ENCODE peak calls at places on chromosomes 5 and 9, in eight cellular contexts. T, H, R, X, G, O, U and Z are unnamed samples.

GRCh38 chr9:21856301-21857094 is 54.1 kb downstream of the MTAP start:
- DNase-seq in T (no peak), H (peak), R (no peak), X (no peak), G (no peak), O (no peak), U (no peak), Z (no peak)

GRCh38 chr5:41776435-41776834 is 93.8 kb downstream of the OXCT1 start:
- DNase-seq in T (no peak), H (peak), R (no peak), X (no peak), G (no peak), O (no peak), U (no peak), Z (no peak)

GRCh38 chr5:153896701-153897100 is 142.0 kb downstream of the FAM114A2 start:
- DNase-seq in T (peak), H (no peak), R (no peak), X (no peak), G (no peak), O (no peak), U (no peak), Z (no peak)

GRCh38 chr9:2837915-2838314 is 6.0 kb downstream of the PUM3 start:
- DNase-seq in T (no peak), H (peak), R (no peak), X (no peak), G (no peak), O (no peak), U (no peak), Z (no peak)

GRCh38 chr5:132073231-132074013 is at the start of gene CSF2:
- DNase-seq in T (no peak), H (peak), R (no peak), X (no peak), G (no peak), O (no peak), U (no peak), Z (peak)

GRCh38 chr5:129133553-129133952 is 39.0 kb downstream of the ISOC1 start:
- DNase-seq in T (no peak), H (no peak), R (no peak), X (no peak), G (no peak), O (no peak), U (no peak), Z (no peak)

GRCh38 chr9:20623748-20624124 is 1.4 kb upstream of the MLLT3 start:
- DNase-seq in T (no peak), H (no peak), R (no peak), X (no peak), G (no peak), O (no peak), U (no peak), Z (no peak)

GRCh38 chr5:56585466-56585865 is 229.9 kb upstream of the MAP3K1 start:
- DNase-seq in T (no peak), H (peak), R (no peak), X (no peak), G (no peak), O (no peak), U (no peak), Z (no peak)

GRCh38 chr9:108416321-108416720 is 439.5 kb downstream of the ACTL7B start:
- DNase-seq in T (no peak), H (no peak), R (no peak), X (no peak), G (no peak), O (no peak), U (no peak), Z (no peak)

GRCh38 chr9:35760651-35761050 is 6.6 kb upstream of the MSMP start:
- DNase-seq in T (no peak), H (peak), R (peak), X (no peak), G (no peak), O (no peak), U (no peak), Z (no peak)

GRCh38 chr9:100673249-100673648 is 95.4 kb downstream of the CAVIN4 start:
- DNase-seq in T (no peak), H (no peak), R (no peak), X (no peak), G (no peak), O (no peak), U (no peak), Z (no peak)

GRCh38 chr9:16001856-16002255 is 449.0 kb downstream of the CCDC171 start:
- DNase-seq in T (no peak), H (no peak), R (no peak), X (no peak), G (no peak), O (no peak), U (no peak), Z (no peak)

GRCh38 chr9:17025281-17025680 is 109.6 kb upstream of the CNTLN start:
- DNase-seq in T (no peak), H (no peak), R (no peak), X (no peak), G (no peak), O (no peak), U (no peak), Z (no peak)

DNA sequence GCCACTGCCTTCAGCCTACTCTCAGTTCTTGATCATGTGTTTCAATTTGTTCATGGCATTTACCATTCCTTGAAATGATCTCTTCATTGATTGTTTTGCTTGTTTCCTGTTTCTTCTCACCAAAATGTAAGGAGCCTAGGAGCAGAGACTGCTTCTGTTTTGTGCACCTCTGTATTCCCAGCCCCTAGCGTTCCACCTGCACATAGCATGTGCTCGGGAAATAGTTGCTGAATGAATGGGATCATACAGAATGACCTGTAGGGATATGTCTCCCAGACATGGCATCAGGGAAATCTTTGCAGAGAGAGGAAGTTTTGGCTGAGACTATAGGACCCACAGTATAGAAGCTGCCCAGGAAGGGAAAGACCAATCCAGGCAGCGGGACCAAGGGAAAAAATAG is 6.2 kb upstream of the CERCAM start:
- DNase-seq in T (no peak), H (no peak), R (no peak), X (no peak), G (no peak), O (no peak), U (no peak), Z (no peak)
- TF ChIP-seq CTCF in T (no peak), H (no peak), R (peak), X (no peak), G (peak), O (no peak), U (peak), Z (no peak)

DNA sequence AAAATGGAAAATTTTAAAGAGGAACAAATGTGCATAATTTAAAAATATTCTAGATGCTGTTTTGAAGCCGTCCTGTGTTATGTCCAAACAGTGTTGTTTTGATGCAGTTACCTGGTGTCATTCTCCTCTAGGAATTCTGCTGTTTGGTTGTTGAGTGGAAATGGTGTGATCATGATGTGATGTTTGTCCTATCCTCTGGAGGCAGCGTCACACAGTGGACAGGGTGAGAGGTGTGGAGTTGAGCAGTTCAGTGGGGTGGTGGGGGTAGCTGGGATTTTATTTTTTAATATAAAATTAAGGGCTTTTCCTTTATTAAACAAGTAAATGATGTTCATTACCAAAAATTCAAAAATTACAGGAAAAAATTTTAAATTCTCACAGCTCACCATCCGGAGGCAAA is 31.2 kb downstream of the PRDM6 start:
- DNase-seq in T (no peak), H (no peak), R (no peak), X (no peak), G (no peak), O (no peak), U (no peak), Z (no peak)
- TF ChIP-seq CTCF in T (no peak), H (no peak), R (peak), X (no peak), G (peak), O (no peak), U (peak), Z (no peak)

DNA sequence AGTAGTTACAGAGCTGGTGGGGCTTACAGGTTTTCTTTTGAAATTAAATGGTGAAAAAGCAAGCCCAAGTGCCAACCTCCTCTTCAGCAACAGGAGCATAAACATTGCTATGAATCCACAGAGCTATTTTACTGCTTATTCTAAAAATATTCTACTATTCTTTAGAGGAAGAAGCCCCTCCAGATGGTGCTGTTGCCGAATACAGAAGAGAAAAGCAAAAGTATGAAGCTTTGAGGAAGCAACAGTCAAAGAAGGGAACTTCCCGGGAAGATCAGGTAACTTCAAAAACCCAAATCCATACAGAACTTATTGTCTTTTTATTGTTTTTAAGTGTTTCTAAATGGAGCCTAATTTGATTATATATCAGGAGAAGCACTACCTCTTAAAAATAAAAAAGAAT is 202.8 kb downstream of the CWC27 start:
- DNase-seq in T (no peak), H (peak), R (no peak), X (no peak), G (no peak), O (no peak), U (no peak), Z (no peak)
- TF ChIP-seq CTCF in T (no peak), H (no peak), R (no peak), X (peak), G (peak), O (no peak), U (no peak), Z (no peak)

DNA sequence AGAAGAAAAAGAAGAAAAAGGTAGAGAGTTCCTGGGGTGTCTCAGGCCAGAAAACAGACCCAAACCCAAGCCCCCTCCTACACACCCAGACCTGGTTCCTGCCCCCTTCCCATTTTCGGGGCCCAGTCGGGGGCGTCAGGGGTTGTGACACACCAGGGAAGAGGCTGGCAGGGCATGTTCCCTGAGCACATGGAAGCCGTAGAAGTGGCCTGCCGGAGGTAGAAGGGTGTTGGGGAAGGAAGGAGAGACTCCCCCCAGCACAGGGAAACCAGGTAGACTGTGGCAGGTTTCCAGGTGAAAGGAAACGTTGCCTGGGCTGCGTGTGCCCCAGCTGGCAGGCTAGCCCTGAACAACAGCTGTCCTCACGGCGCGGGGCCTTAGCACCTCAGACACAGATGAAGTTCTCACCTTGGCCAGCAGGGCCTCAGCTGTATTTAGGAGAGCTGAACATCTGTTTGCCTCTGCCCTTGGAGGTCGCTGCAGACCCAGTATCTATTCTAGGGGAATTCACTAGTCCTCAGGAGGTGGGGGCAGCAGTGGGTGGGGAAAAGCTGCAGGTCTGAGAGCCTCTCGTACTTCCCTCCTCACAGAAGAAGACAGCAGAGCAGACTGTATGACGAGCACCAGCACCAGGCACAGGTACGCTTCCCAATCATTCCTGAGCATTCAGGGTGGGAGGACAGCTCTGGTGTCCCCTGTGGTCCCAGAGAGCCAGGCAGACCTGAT is 14.1 kb downstream of the CD74 start:
- DNase-seq in T (peak), H (no peak), R (peak), X (peak), G (peak), O (no peak), U (peak), Z (peak)
- TF ChIP-seq CTCF in T (peak), H (peak), R (peak), X (no peak), G (peak), O (peak), U (peak), Z (peak)